ENCODE peak calls at places on chromosomes 13 and 19, in eight cellular contexts. H is Panc1; X is ovary; D is heart right ventricle; K is AG04450; R is CD4-positive, CD25-positive, alpha-beta regulatory T cell; G is WERI-Rb-1; Y is fibroblast of lung. Q is an unnamed sample.

GRCh38 chr19:20925481-20925880 is 2.4 kb downstream of the ZNF85 start:
- DNase-seq in H (no peak), X (no peak), D (no peak), K (no peak), R (no peak), G (no peak), Y (no peak), Q (no peak)

GRCh38 chr19:15236886-15237285 is 4.6 kb upstream of the EPHX3 start:
- DNase-seq in H (no peak), X (no peak), D (no peak), K (no peak), R (no peak), G (no peak), Y (no peak), Q (no peak)

GRCh38 chr19:38736036-38736412 is 8.2 kb downstream of the CAPN12 start:
- DNase-seq in H (no peak), X (peak), D (peak), K (no peak), R (peak), G (peak), Y (no peak), Q (peak)

GRCh38 chr19:14786421-14786851 is 8.1 kb upstream of the ADGRE2 start:
- DNase-seq in H (no peak), X (no peak), D (no peak), K (no peak), R (no peak), G (peak), Y (peak), Q (no peak)

GRCh38 chr19:47541507-47541906 is 26.6 kb upstream of the NAPA start:
- DNase-seq in H (no peak), X (no peak), D (no peak), K (no peak), R (peak), G (no peak), Y (no peak), Q (peak)

GRCh38 chr19:31262673-31263308 is 86.4 kb downstream of the TSHZ3 start:
- DNase-seq in H (no peak), X (no peak), D (no peak), K (no peak), R (no peak), G (no peak), Y (peak), Q (no peak)

GRCh38 chr19:46198756-46199155 is 30.8 kb upstream of the IGFL1 start:
- DNase-seq in H (no peak), X (no peak), D (no peak), K (no peak), R (no peak), G (no peak), Y (no peak), Q (no peak)

GRCh38 chr19:51439021-51439465 is 19.2 kb downstream of the SIGLEC8 start:
- DNase-seq in H (no peak), X (no peak), D (no peak), K (no peak), R (peak), G (peak), Y (peak), Q (peak)

GRCh38 chr19:45717983-45718650 is 12.6 kb downstream of the FBXO46 start:
- DNase-seq in H (no peak), X (no peak), D (no peak), K (no peak), R (no peak), G (no peak), Y (no peak), Q (peak)

GRCh38 chr19:15280048-15280725 is 47.9 kb upstream of the EPHX3 start:
- DNase-seq in H (no peak), X (no peak), D (no peak), K (no peak), R (no peak), G (peak), Y (peak), Q (no peak)

DNA sequence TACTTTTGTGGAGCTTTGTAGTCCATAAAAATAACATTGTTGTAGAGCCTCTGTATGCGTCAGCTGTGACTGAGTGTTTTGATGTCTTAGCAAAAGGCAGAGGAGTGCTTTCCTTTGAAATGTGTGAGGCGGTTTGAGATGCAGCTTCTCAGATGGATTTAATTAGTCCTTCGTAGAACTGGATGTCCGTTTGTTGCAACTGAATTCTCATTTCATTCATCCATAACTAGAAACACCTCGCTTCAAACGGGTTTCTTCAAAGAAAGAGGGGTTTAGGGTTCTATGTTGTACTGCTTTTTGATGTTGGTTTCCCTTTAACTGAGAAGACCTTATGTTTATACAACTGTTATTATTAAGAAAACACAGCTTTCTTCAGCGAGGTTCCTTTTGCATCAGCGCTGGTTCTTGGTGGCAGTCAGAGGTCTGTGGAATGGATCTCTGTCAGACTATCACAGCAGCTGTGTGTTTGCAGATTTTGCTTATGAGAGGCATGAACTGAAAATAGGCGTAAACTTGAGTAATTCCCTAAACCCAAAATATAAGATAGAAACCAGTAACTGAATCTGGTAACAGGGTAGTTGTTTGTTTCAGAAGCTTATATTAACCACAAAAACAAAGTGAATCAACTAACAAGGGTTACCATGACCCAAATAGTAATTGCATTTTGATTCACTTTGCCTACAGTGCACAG is 194.4 kb downstream of the GGACT start:
- DNase-seq in H (peak), X (no peak), D (peak), K (peak), R (peak), G (no peak), Y (peak), Q (no peak)
- H3K4me3 ChIP-seq in H (no peak), X (no peak), D (no peak), K (peak), R (peak), G (no peak), Y (peak), Q (no peak)

DNA sequence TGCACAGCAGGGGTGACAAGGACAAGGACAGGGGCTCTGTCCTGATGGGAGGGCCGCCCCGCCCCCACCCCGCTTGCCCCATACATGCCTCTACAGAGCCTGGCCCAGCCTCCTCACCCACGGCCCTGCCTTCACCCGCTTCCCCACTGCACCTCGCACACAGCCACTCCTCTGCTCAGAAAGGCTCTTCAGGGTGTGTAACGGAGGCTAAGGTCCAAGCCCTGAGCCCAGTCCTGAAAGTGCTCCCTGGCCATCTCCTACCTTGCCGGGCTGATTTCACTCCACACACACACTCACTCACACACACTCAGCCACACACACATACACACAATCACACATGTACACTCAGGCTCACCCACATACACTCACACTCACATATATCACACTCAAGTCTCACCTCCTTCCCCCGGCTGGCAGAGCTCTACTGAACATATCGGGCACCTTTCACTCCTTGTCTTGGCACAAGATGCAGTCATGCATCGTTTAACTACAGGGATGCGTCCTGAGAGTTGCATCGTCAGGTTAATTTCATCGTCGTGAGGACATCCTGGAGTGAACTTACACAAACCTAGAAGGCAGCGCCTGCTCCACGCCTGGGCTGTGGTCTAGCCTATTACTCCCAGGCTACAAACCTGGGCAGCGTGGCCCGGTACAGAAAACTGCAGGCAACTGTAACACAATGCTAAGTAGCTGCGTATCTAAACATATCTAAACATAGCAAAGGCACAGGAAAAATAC is 13.2 kb downstream of the EPS15L1 start:
- DNase-seq in H (no peak), X (no peak), D (no peak), K (no peak), R (no peak), G (no peak), Y (no peak), Q (peak)
- H3K4me3 ChIP-seq in H (no peak), X (no peak), D (no peak), K (no peak), R (no peak), G (no peak), Y (no peak), Q (no peak)

DNA sequence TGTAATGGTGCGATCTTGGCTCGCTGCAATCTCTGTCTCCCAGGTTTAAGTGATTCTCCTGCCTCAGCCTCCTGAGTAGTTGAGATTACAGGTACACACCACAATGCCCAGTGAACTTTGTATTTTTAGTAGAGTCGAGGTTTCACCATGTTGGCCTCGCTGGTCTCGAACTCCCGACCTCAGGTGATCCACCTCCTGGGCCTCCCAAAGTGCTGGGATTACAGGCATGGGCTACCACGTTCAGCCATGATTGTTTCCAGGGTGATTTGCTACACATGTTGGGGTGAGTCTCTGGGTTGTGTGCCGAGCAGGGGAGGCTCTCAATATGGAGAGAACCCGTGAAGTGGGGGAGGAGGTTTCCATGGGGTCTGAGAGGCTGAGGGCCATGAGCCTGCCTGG is 24.8 kb upstream of the CEACAM21 start:
- DNase-seq in H (no peak), X (no peak), D (no peak), K (no peak), R (no peak), G (no peak), Y (no peak), Q (no peak)
- H3K4me3 ChIP-seq in H (no peak), X (no peak), D (peak), K (no peak), R (peak), G (no peak), Y (no peak), Q (peak)

GRCh38 chr19:55161571-55162322 is 4.2 kb upstream of the TNNI3 start:
- DNase-seq in H (no peak), X (no peak), D (no peak), K (no peak), R (no peak), G (no peak), Y (no peak), Q (no peak)
- H3K4me3 ChIP-seq in H (no peak), X (no peak), D (no peak), K (no peak), R (no peak), G (no peak), Y (no peak), Q (no peak)

GRCh38 chr13:20441066-20441465 is 84.6 kb downstream of the CRYL1 start:
- DNase-seq in H (no peak), X (no peak), D (no peak), K (no peak), R (no peak), G (no peak), Y (no peak), Q (no peak)

GRCh38 chr13:20439261-20439660 is 86.4 kb downstream of the CRYL1 start:
- DNase-seq in H (no peak), X (no peak), D (no peak), K (no peak), R (no peak), G (no peak), Y (no peak), Q (no peak)

GRCh38 chr13:20442798-20443381 is 82.8 kb downstream of the CRYL1 start:
- DNase-seq in H (no peak), X (no peak), D (no peak), K (no peak), R (no peak), G (no peak), Y (no peak), Q (peak)

GRCh38 chr13:20442370-20442769 is 83.3 kb downstream of the CRYL1 start:
- DNase-seq in H (no peak), X (no peak), D (no peak), K (no peak), R (no peak), G (no peak), Y (no peak), Q (no peak)

DNA sequence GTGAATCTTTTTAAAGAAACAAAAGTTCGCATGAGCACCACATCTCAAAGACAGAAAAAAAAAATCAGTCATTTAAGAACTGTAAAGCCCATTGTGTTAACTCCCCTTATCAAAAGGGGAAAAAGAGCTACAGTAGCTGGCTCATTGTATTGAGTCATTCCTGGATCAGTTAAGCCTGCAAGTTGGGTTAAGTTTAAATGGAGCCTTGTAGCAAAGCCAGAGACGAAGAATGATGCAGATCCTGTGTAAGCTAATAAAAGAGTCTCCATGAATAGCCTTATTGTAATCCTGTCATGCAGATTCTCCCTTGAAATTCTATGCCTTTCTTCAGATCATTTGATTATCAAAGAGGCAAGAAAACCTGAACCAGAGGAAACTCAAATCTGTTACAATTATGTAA is 83.8 kb downstream of the CRYL1 start:
- DNase-seq in H (no peak), X (no peak), D (no peak), K (peak), R (no peak), G (no peak), Y (no peak), Q (no peak)
- H3K4me3 ChIP-seq in H (no peak), X (no peak), D (no peak), K (no peak), R (no peak), G (no peak), Y (no peak), Q (no peak)

GRCh38 chr13:79645569-79645968 is 164.6 kb downstream of the NDFIP2 start:
- DNase-seq in H (no peak), X (no peak), D (no peak), K (no peak), R (no peak), G (no peak), Y (no peak), Q (no peak)
- H3K4me3 ChIP-seq in H (no peak), X (no peak), D (no peak), K (no peak), R (no peak), G (no peak), Y (no peak), Q (no peak)

DNA sequence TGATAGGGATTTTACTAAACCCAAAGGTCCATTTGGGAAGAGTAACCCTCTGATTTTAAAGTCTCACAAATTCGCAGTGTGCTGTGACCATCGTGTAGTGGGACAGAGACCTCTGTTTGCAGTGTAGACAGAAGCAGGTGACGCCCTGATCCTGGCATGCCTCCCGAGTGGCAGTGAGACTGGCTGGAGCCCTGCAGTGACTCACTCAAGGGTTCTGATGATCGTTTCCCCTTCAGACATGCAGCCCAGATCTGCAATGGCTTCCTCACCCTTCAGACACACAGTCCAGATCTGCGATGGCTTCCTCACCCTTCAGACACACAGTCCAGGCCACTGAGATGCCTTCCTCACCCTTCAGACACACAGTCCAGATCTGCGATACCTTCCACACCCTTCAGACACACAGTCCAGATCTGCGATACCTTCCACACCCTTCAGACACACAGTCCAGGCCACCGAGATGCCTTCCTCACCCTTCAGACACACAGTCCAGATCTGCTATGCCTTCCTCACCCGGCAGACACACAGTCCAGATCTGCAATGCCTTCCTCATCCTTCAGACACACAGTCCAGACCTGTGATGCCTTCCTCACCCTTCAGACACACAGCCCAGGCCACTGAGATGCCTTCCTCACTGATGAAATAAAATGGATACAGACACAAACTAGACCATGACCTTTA is 125.2 kb downstream of the ATP11A start:
- DNase-seq in H (no peak), X (no peak), D (no peak), K (no peak), R (no peak), G (no peak), Y (no peak), Q (no peak)
- H3K4me3 ChIP-seq in H (no peak), X (no peak), D (no peak), K (no peak), R (no peak), G (no peak), Y (no peak), Q (no peak)

GRCh38 chr13:45361596-45362206 is 20.7 kb upstream of the TPT1 start:
- DNase-seq in H (no peak), X (no peak), D (no peak), K (no peak), R (no peak), G (no peak), Y (peak), Q (no peak)
- H3K4me3 ChIP-seq in H (no peak), X (no peak), D (no peak), K (no peak), R (no peak), G (no peak), Y (no peak), Q (no peak)